ENCODE peak calls at places on chromosome 1, in four cellular contexts. Q, L, P and R are unnamed samples.
A peak's percentile ranks its signal among the peaks of the same experiment; 100 is the strongest.

GRCh38 chr1:43282220-43283195 is 2.9 kb downstream of the C1orf210 start:
- DNase-seq in Q (no peak), P (no peak), L (no peak), R (no peak)

GRCh38 chr1:53341961-53342707 is 14.3 kb upstream of the LRP8 start:
- DNase-seq in P (peak; percentile 60), Q (no peak), L (no peak), R (no peak)

GRCh38 chr1:154418062-154418897 is 13.1 kb downstream of the IL6R start:
- DNase-seq in L (no peak), P (no peak), Q (no peak), R (no peak)

GRCh38 chr1:71393301-71393700 is 312.5 kb upstream of the ZRANB2 start:
- DNase-seq in P (no peak), L (no peak), Q (no peak), R (no peak)

GRCh38 chr1:3869751-3870301 is 12.6 kb downstream of the DFFB start:
- DNase-seq in L (no peak), P (no peak), Q (no peak), R (no peak)

GRCh38 chr1:33712176-33712575 is 151.7 kb upstream of the HMGB4 start:
- DNase-seq in L (no peak), Q (no peak), P (peak; percentile 56), R (no peak)

GRCh38 chr1:16067127-16067768 is 6.2 kb downstream of the FAM131C start:
- DNase-seq in L (no peak), Q (no peak), P (no peak), R (no peak)

GRCh38 chr1:53592521-53592982 is 133.4 kb downstream of the DMRTB1 start:
- DNase-seq in P (no peak), Q (no peak), L (no peak), R (no peak)

GRCh38 chr1:234620272-234620711 is 10.3 kb upstream of the IRF2BP2 start:
- DNase-seq in L (no peak), P (no peak), Q (peak; percentile 45), R (no peak)

GRCh38 chr1:184116287-184116686 is 64.8 kb downstream of the TSEN15 start:
- DNase-seq in Q (no peak), L (no peak), P (no peak), R (peak; percentile 31)

GRCh38 chr1:171784779-171785178 is 3.3 kb downstream of the METTL13 start:
- DNase-seq in L (no peak), Q (no peak), P (no peak), R (no peak)

GRCh38 chr1:212021563-212021962 is 13.8 kb downstream of the INTS7 start:
- DNase-seq in Q (no peak), L (no peak), P (no peak), R (no peak)

GRCh38 chr1:38089712-38090360 is 43.2 kb upstream of the POU3F1 start:
- DNase-seq in P (no peak), L (no peak), Q (no peak), R (no peak)

GRCh38 chr1:9291914-9292360 is 757 bp upstream of the SPSB1 start:
- DNase-seq in L (no peak), Q (peak; percentile 69), P (no peak), R (no peak)